ENCODE peak calls at places on chromosome 3, in ten cellular contexts. N is mesenchymal stem cell; H is left kidney; J is hypothalamus; X is sciatic nerve; S is stimulated activated CD4-positive, alpha-beta T cell treated with anti-CD3 and anti-CD28 coated beads, TNF-alpha, amount 100 ng/mL, for 1 hour; W is NCI-H524; L is EH; E is colonic mucosa; K is activated CD4-positive, alpha-beta T cell treated with anti-CD3 and anti-CD28 coated beads, Interleukin-2, amount 50 U/mL, for 24 hours. F is an unnamed sample.

GRCh38 chr3:18591120-18591519 is 166.0 kb upstream of the SATB1 start:
- DNase-seq in N (no peak), H (no peak), J (no peak), X (no peak), S (no peak), W (no peak), L (no peak), E (no peak), K (no peak), F (no peak)

GRCh38 chr3:64451283-64452012 is 226.2 kb upstream of the PRICKLE2 start:
- DNase-seq in N (no peak), H (no peak), J (no peak), X (no peak), S (no peak), W (no peak), L (no peak), E (no peak), K (no peak), F (no peak)

GRCh38 chr3:134449277-134449676 is 36.5 kb downstream of the ANAPC13 start:
- DNase-seq in N (peak; percentile 32), H (peak; percentile 58), J (peak; percentile 26), X (no peak), S (no peak), W (peak; percentile 24), L (peak; percentile 70), E (peak; percentile 44), K (no peak), F (no peak)

GRCh38 chr3:72100626-72101187 is 315.8 kb upstream of the PROK2 start:
- DNase-seq in N (peak; percentile 94), H (peak; percentile 93), J (peak; percentile 89), X (peak; percentile 90), S (peak; percentile 57), W (peak; percentile 54), L (peak; percentile 64), E (peak; percentile 75), K (peak; percentile 84), F (peak; percentile 59)

GRCh38 chr3:24492971-24493551 is 1.6 kb downstream of the THRB start:
- DNase-seq in N (no peak), H (no peak), J (no peak), X (no peak), S (no peak), W (no peak), L (no peak), E (no peak), K (no peak), F (no peak)

GRCh38 chr3:31213869-31214486 is 318.7 kb upstream of the STT3B start:
- DNase-seq in N (peak; percentile 23), H (peak; percentile 73), J (no peak), X (no peak), S (no peak), W (no peak), L (peak; percentile 26), E (peak; percentile 42), K (no peak), F (no peak)

GRCh38 chr3:194178693-194179092 is 42.7 kb downstream of the HES1 start:
- DNase-seq in N (no peak), H (no peak), J (no peak), X (no peak), S (no peak), W (no peak), L (no peak), E (no peak), K (no peak), F (no peak)

GRCh38 chr3:38003371-38003816 is 12.8 kb downstream of the VILL start:
- DNase-seq in N (peak; percentile 58), H (peak; percentile 78), J (peak; percentile 73), X (peak; percentile 88), S (no peak), W (peak; percentile 30), L (peak; percentile 39), E (peak; percentile 78), K (no peak), F (peak; percentile 68)

GRCh38 chr3:72272356-72272755 is 487.4 kb upstream of the PROK2 start:
- DNase-seq in N (no peak), H (no peak), J (peak; percentile 34), X (no peak), S (no peak), W (no peak), L (no peak), E (no peak), K (no peak), F (no peak)

GRCh38 chr3:107308716-107309115 is 68.5 kb upstream of the CCDC54 start:
- DNase-seq in N (no peak), H (no peak), J (no peak), X (no peak), S (no peak), W (no peak), L (no peak), E (no peak), K (no peak), F (no peak)

GRCh38 chr3:67437090-67437489 is 217.3 kb downstream of the SUCLG2 start:
- DNase-seq in N (no peak), H (no peak), J (no peak), X (no peak), S (no peak), W (no peak), L (peak; percentile 26), E (no peak), K (no peak), F (no peak)

GRCh38 chr3:94184781-94185180 is 121.9 kb downstream of the NSUN3 start:
- DNase-seq in N (no peak), H (no peak), J (no peak), X (no peak), S (no peak), W (no peak), L (peak; percentile 6), E (no peak), K (no peak), F (no peak)

GRCh38 chr3:78754066-78754743 is 1013.6 kb downstream of the ROBO1 start:
- DNase-seq in N (no peak), H (no peak), J (peak; percentile 9), X (no peak), S (no peak), W (no peak), L (peak; percentile 75), E (no peak), K (no peak), F (no peak)

GRCh38 chr3:19446687-19447086 is 298.4 kb downstream of the KCNH8 start:
- DNase-seq in N (no peak), H (no peak), J (no peak), X (no peak), S (no peak), W (no peak), L (no peak), E (no peak), K (no peak), F (no peak)

GRCh38 chr3:100561459-100562158 is 47.8 kb upstream of the ADGRG7 start:
- DNase-seq in N (peak; percentile 45), H (no peak), J (no peak), X (no peak), S (no peak), W (peak; percentile 7), L (peak; percentile 70), E (no peak), K (no peak), F (no peak)

F was measured in D721Med.